ENCODE peak calls at places on chromosome 16, in ten cellular contexts. One of them, this sample, is unnamed.
A peak's percentile ranks its signal among the peaks of the same experiment; 100 is the strongest.

GRCh38 chr16:26454102-26454501 is 612.6 kb upstream of the C16orf82 start:
- DNase-seq in GM10248: no peak
- DNase-seq in fibroblast of villous mesenchyme: no peak
- DNase-seq in AG09309: no peak
- DNase-seq in fibroblast of pulmonary artery: no peak
- DNase-seq in stimulated activated CD4-positive, alpha-beta T cell treated with anti-CD3 and anti-CD28 coated beads, TNF-alpha, amount 100 ng/mL, for 24 hours: no peak
- DNase-seq in AG04449: no peak
- DNase-seq in aorta: no peak
- DNase-seq in C1 segment of cervical spinal cord: no peak
- DNase-seq in A549: no peak
- DNase-seq in this sample: peak; percentile 14

GRCh38 chr16:66512589-66513404 is 37.1 kb downstream of the TK2 start:
- DNase-seq in GM10248: no peak
- DNase-seq in fibroblast of pulmonary artery: peak; percentile 73
- DNase-seq in AG09309: no peak
- DNase-seq in fibroblast of villous mesenchyme: peak; percentile 68
- DNase-seq in C1 segment of cervical spinal cord: no peak
- DNase-seq in AG04449: no peak
- DNase-seq in aorta: peak; percentile 72
- DNase-seq in stimulated activated CD4-positive, alpha-beta T cell treated with anti-CD3 and anti-CD28 coated beads, TNF-alpha, amount 100 ng/mL, for 24 hours: no peak
- DNase-seq in A549: no peak
- DNase-seq in this sample: peak; percentile 78

GRCh38 chr16:68512742-68513141 is 26.3 kb upstream of the ZFP90 start:
- DNase-seq in GM10248: no peak
- DNase-seq in C1 segment of cervical spinal cord: no peak
- DNase-seq in fibroblast of pulmonary artery: no peak
- DNase-seq in fibroblast of villous mesenchyme: no peak
- DNase-seq in A549: no peak
- DNase-seq in aorta: no peak
- DNase-seq in AG09309: no peak
- DNase-seq in AG04449: no peak
- DNase-seq in stimulated activated CD4-positive, alpha-beta T cell treated with anti-CD3 and anti-CD28 coated beads, TNF-alpha, amount 100 ng/mL, for 24 hours: no peak
- DNase-seq in this sample: no peak

GRCh38 chr16:81029930-81030604 is 5.6 kb upstream of the ATMIN start:
- DNase-seq in fibroblast of pulmonary artery: no peak
- DNase-seq in C1 segment of cervical spinal cord: no peak
- DNase-seq in stimulated activated CD4-positive, alpha-beta T cell treated with anti-CD3 and anti-CD28 coated beads, TNF-alpha, amount 100 ng/mL, for 24 hours: no peak
- DNase-seq in AG09309: no peak
- DNase-seq in fibroblast of villous mesenchyme: no peak
- DNase-seq in GM10248: no peak
- DNase-seq in AG04449: no peak
- DNase-seq in aorta: no peak
- DNase-seq in A549: no peak
- DNase-seq in this sample: no peak

GRCh38 chr16:81495321-81496234 is 51.0 kb downstream of the CMIP start:
- DNase-seq in AG04449: no peak
- DNase-seq in GM10248: no peak
- DNase-seq in fibroblast of villous mesenchyme: no peak
- DNase-seq in stimulated activated CD4-positive, alpha-beta T cell treated with anti-CD3 and anti-CD28 coated beads, TNF-alpha, amount 100 ng/mL, for 24 hours: no peak
- DNase-seq in C1 segment of cervical spinal cord: no peak
- DNase-seq in fibroblast of pulmonary artery: no peak
- DNase-seq in AG09309: no peak
- DNase-seq in aorta: peak; percentile 71
- DNase-seq in A549: no peak
- DNase-seq in this sample: no peak

GRCh38 chr16:54374136-54374535 is 87.5 kb upstream of the IRX3 start:
- DNase-seq in fibroblast of pulmonary artery: peak; percentile 14
- DNase-seq in GM10248: no peak
- DNase-seq in fibroblast of villous mesenchyme: no peak
- DNase-seq in stimulated activated CD4-positive, alpha-beta T cell treated with anti-CD3 and anti-CD28 coated beads, TNF-alpha, amount 100 ng/mL, for 24 hours: no peak
- DNase-seq in AG04449: no peak
- DNase-seq in aorta: no peak
- DNase-seq in A549: no peak
- DNase-seq in C1 segment of cervical spinal cord: no peak
- DNase-seq in AG09309: no peak
- DNase-seq in this sample: no peak

GRCh38 chr16:10808218-10808617 is 10.4 kb downstream of the TVP23A start:
- DNase-seq in A549: no peak
- DNase-seq in C1 segment of cervical spinal cord: no peak
- DNase-seq in aorta: no peak
- DNase-seq in AG09309: no peak
- DNase-seq in stimulated activated CD4-positive, alpha-beta T cell treated with anti-CD3 and anti-CD28 coated beads, TNF-alpha, amount 100 ng/mL, for 24 hours: no peak
- DNase-seq in GM10248: no peak
- DNase-seq in fibroblast of pulmonary artery: no peak
- DNase-seq in AG04449: no peak
- DNase-seq in fibroblast of villous mesenchyme: no peak
- DNase-seq in this sample: no peak

GRCh38 chr16:49055824-49056545 is 225.7 kb downstream of the CBLN1 start:
- DNase-seq in GM10248: no peak
- DNase-seq in fibroblast of pulmonary artery: no peak
- DNase-seq in aorta: no peak
- DNase-seq in AG09309: no peak
- DNase-seq in A549: no peak
- DNase-seq in stimulated activated CD4-positive, alpha-beta T cell treated with anti-CD3 and anti-CD28 coated beads, TNF-alpha, amount 100 ng/mL, for 24 hours: no peak
- DNase-seq in C1 segment of cervical spinal cord: no peak
- DNase-seq in fibroblast of villous mesenchyme: no peak
- DNase-seq in AG04449: no peak
- DNase-seq in this sample: no peak

GRCh38 chr16:24977673-24978065 is 37.5 kb downstream of the ARHGAP17 start:
- DNase-seq in GM10248: no peak
- DNase-seq in aorta: no peak
- DNase-seq in C1 segment of cervical spinal cord: no peak
- DNase-seq in stimulated activated CD4-positive, alpha-beta T cell treated with anti-CD3 and anti-CD28 coated beads, TNF-alpha, amount 100 ng/mL, for 24 hours: no peak
- DNase-seq in AG04449: peak; percentile 58
- DNase-seq in fibroblast of pulmonary artery: peak; percentile 87
- DNase-seq in A549: no peak
- DNase-seq in fibroblast of villous mesenchyme: peak; percentile 81
- DNase-seq in AG09309: no peak
- DNase-seq in this sample: peak; percentile 83

GRCh38 chr16:29315916-29316517 is 90.5 kb downstream of the NPIPB11 start:
- DNase-seq in fibroblast of villous mesenchyme: no peak
- DNase-seq in A549: no peak
- DNase-seq in AG04449: no peak
- DNase-seq in GM10248: no peak
- DNase-seq in AG09309: no peak
- DNase-seq in aorta: no peak
- DNase-seq in stimulated activated CD4-positive, alpha-beta T cell treated with anti-CD3 and anti-CD28 coated beads, TNF-alpha, amount 100 ng/mL, for 24 hours: no peak
- DNase-seq in C1 segment of cervical spinal cord: no peak
- DNase-seq in fibroblast of pulmonary artery: no peak
- DNase-seq in this sample: no peak

GRCh38 chr16:57143125-57143965 is 42.5 kb downstream of the PSME3IP1 start:
- DNase-seq in A549: no peak
- DNase-seq in AG04449: no peak
- DNase-seq in GM10248: no peak
- DNase-seq in stimulated activated CD4-positive, alpha-beta T cell treated with anti-CD3 and anti-CD28 coated beads, TNF-alpha, amount 100 ng/mL, for 24 hours: no peak
- DNase-seq in fibroblast of pulmonary artery: no peak
- DNase-seq in aorta: no peak
- DNase-seq in fibroblast of villous mesenchyme: no peak
- DNase-seq in AG09309: no peak
- DNase-seq in C1 segment of cervical spinal cord: peak; percentile 77
- DNase-seq in this sample: no peak

GRCh38 chr16:71406724-71407123 is 35.1 kb downstream of the TLE7 start:
- DNase-seq in stimulated activated CD4-positive, alpha-beta T cell treated with anti-CD3 and anti-CD28 coated beads, TNF-alpha, amount 100 ng/mL, for 24 hours: no peak
- DNase-seq in fibroblast of villous mesenchyme: no peak
- DNase-seq in aorta: no peak
- DNase-seq in AG04449: no peak
- DNase-seq in AG09309: no peak
- DNase-seq in A549: no peak
- DNase-seq in C1 segment of cervical spinal cord: no peak
- DNase-seq in fibroblast of pulmonary artery: no peak
- DNase-seq in GM10248: no peak
- DNase-seq in this sample: no peak

GRCh38 chr16:49961087-49961486 is 63.9 kb upstream of the CNEP1R1 start:
- DNase-seq in aorta: no peak
- DNase-seq in GM10248: no peak
- DNase-seq in fibroblast of pulmonary artery: peak; percentile 52
- DNase-seq in fibroblast of villous mesenchyme: no peak
- DNase-seq in stimulated activated CD4-positive, alpha-beta T cell treated with anti-CD3 and anti-CD28 coated beads, TNF-alpha, amount 100 ng/mL, for 24 hours: no peak
- DNase-seq in AG04449: no peak
- DNase-seq in A549: no peak
- DNase-seq in AG09309: peak; percentile 66
- DNase-seq in C1 segment of cervical spinal cord: no peak
- DNase-seq in this sample: peak; percentile 56

GRCh38 chr16:22967696-22968095 is 153.7 kb downstream of the HS3ST2 start:
- DNase-seq in AG09309: no peak
- DNase-seq in fibroblast of pulmonary artery: no peak
- DNase-seq in aorta: no peak
- DNase-seq in stimulated activated CD4-positive, alpha-beta T cell treated with anti-CD3 and anti-CD28 coated beads, TNF-alpha, amount 100 ng/mL, for 24 hours: no peak
- DNase-seq in GM10248: no peak
- DNase-seq in C1 segment of cervical spinal cord: no peak
- DNase-seq in fibroblast of villous mesenchyme: no peak
- DNase-seq in A549: no peak
- DNase-seq in AG04449: no peak
- DNase-seq in this sample: no peak

GRCh38 chr16:1645914-1646525 is 32.1 kb upstream of the JPT2 start:
- DNase-seq in stimulated activated CD4-positive, alpha-beta T cell treated with anti-CD3 and anti-CD28 coated beads, TNF-alpha, amount 100 ng/mL, for 24 hours: peak; percentile 22
- DNase-seq in AG09309: no peak
- DNase-seq in A549: peak; percentile 87
- DNase-seq in C1 segment of cervical spinal cord: no peak
- DNase-seq in fibroblast of villous mesenchyme: peak; percentile 54
- DNase-seq in GM10248: no peak
- DNase-seq in aorta: no peak
- DNase-seq in fibroblast of pulmonary artery: no peak
- DNase-seq in AG04449: no peak
- DNase-seq in this sample: peak; percentile 64

GRCh38 chr16:2428051-2428786 is 1.0 kb upstream of the CCNF start:
- DNase-seq in aorta: no peak
- DNase-seq in stimulated activated CD4-positive, alpha-beta T cell treated with anti-CD3 and anti-CD28 coated beads, TNF-alpha, amount 100 ng/mL, for 24 hours: no peak
- DNase-seq in fibroblast of villous mesenchyme: peak; percentile 26
- DNase-seq in A549: no peak
- DNase-seq in fibroblast of pulmonary artery: peak; percentile 27
- DNase-seq in AG04449: no peak
- DNase-seq in C1 segment of cervical spinal cord: no peak
- DNase-seq in AG09309: no peak
- DNase-seq in GM10248: peak; percentile 69
- DNase-seq in this sample: peak; percentile 28

GRCh38 chr16:4911831-4912422 is 25.0 kb downstream of the PPL start:
- DNase-seq in AG09309: peak; percentile 10
- DNase-seq in fibroblast of villous mesenchyme: peak; percentile 76
- DNase-seq in AG04449: no peak
- DNase-seq in fibroblast of pulmonary artery: peak; percentile 41
- DNase-seq in C1 segment of cervical spinal cord: no peak
- DNase-seq in stimulated activated CD4-positive, alpha-beta T cell treated with anti-CD3 and anti-CD28 coated beads, TNF-alpha, amount 100 ng/mL, for 24 hours: no peak
- DNase-seq in aorta: no peak
- DNase-seq in GM10248: no peak
- DNase-seq in A549: no peak
- DNase-seq in this sample: peak; percentile 31

GRCh38 chr16:47285001-47285400 is 141.3 kb upstream of the NETO2 start:
- DNase-seq in fibroblast of villous mesenchyme: peak; percentile 16
- DNase-seq in AG09309: no peak
- DNase-seq in stimulated activated CD4-positive, alpha-beta T cell treated with anti-CD3 and anti-CD28 coated beads, TNF-alpha, amount 100 ng/mL, for 24 hours: no peak
- DNase-seq in A549: no peak
- DNase-seq in aorta: no peak
- DNase-seq in AG04449: no peak
- DNase-seq in GM10248: no peak
- DNase-seq in C1 segment of cervical spinal cord: no peak
- DNase-seq in fibroblast of pulmonary artery: no peak
- DNase-seq in this sample: no peak

GRCh38 chr16:30875881-30876791 is 17.7 kb downstream of the BCL7C start:
- DNase-seq in fibroblast of pulmonary artery: no peak
- DNase-seq in GM10248: peak; percentile 68
- DNase-seq in aorta: no peak
- DNase-seq in AG04449: no peak
- DNase-seq in fibroblast of villous mesenchyme: no peak
- DNase-seq in A549: no peak
- DNase-seq in C1 segment of cervical spinal cord: peak; percentile 21
- DNase-seq in AG09309: no peak
- DNase-seq in stimulated activated CD4-positive, alpha-beta T cell treated with anti-CD3 and anti-CD28 coated beads, TNF-alpha, amount 100 ng/mL, for 24 hours: no peak
- DNase-seq in this sample: no peak

GRCh38 chr16:57984443-57985203 is 13.7 kb upstream of the CNGB1 start:
- DNase-seq in AG09309: no peak
- DNase-seq in AG04449: no peak
- DNase-seq in stimulated activated CD4-positive, alpha-beta T cell treated with anti-CD3 and anti-CD28 coated beads, TNF-alpha, amount 100 ng/mL, for 24 hours: peak; percentile 78
- DNase-seq in A549: peak; percentile 69
- DNase-seq in fibroblast of villous mesenchyme: peak; percentile 91
- DNase-seq in GM10248: peak; percentile 91
- DNase-seq in fibroblast of pulmonary artery: peak; percentile 76
- DNase-seq in aorta: peak; percentile 90
- DNase-seq in C1 segment of cervical spinal cord: peak; percentile 18
- DNase-seq in this sample: peak; percentile 71

GRCh38 chr16:76441886-76442285 is 164.7 kb downstream of the CNTNAP4 start:
- DNase-seq in GM10248: no peak
- DNase-seq in fibroblast of pulmonary artery: no peak
- DNase-seq in C1 segment of cervical spinal cord: no peak
- DNase-seq in AG09309: no peak
- DNase-seq in fibroblast of villous mesenchyme: no peak
- DNase-seq in A549: no peak
- DNase-seq in AG04449: no peak
- DNase-seq in aorta: no peak
- DNase-seq in stimulated activated CD4-positive, alpha-beta T cell treated with anti-CD3 and anti-CD28 coated beads, TNF-alpha, amount 100 ng/mL, for 24 hours: no peak
- DNase-seq in this sample: no peak

GRCh38 chr16:29862383-29862883 is 593 bp downstream of the CDIPT start:
- DNase-seq in fibroblast of villous mesenchyme: peak; percentile 21
- DNase-seq in aorta: no peak
- DNase-seq in A549: no peak
- DNase-seq in AG09309: no peak
- DNase-seq in fibroblast of pulmonary artery: peak; percentile 17
- DNase-seq in stimulated activated CD4-positive, alpha-beta T cell treated with anti-CD3 and anti-CD28 coated beads, TNF-alpha, amount 100 ng/mL, for 24 hours: no peak
- DNase-seq in AG04449: no peak
- DNase-seq in GM10248: no peak
- DNase-seq in C1 segment of cervical spinal cord: no peak
- DNase-seq in this sample: peak; percentile 27